ENCODE peak calls at places on chromosomes 3 and 15, in four cellular contexts. V, K, E and J are unnamed samples.

GRCh38 chr15:24862726-24863521 is 91.9 kb upstream of the SNRPN start:
- DNase-seq in V (no peak), K (peak; percentile 46), E (no peak), J (no peak)

GRCh38 chr15:65085990-65086679 is 9.6 kb downstream of the KBTBD13 start:
- DNase-seq in V (peak; percentile 58), K (peak; percentile 52), E (no peak), J (peak; percentile 20)

GRCh38 chr15:67504796-67505195 is 16.1 kb upstream of the C15orf61 start:
- DNase-seq in V (no peak), K (no peak), E (no peak), J (no peak)

GRCh38 chr3:1007890-1008289 is 84.9 kb upstream of the CNTN6 start:
- DNase-seq in V (no peak), K (peak; percentile 1), E (no peak), J (no peak)

GRCh38 chr15:56677271-56677670 is 56.0 kb downstream of the ZNF280D start:
- DNase-seq in V (no peak), K (no peak), E (no peak), J (no peak)

GRCh38 chr3:15781637-15782402 is 16.0 kb downstream of the ANKRD28 start:
- DNase-seq in V (no peak), K (peak; percentile 54), E (no peak), J (no peak)

GRCh38 chr15:71357357-71357756 is 242.1 kb downstream of the THSD4 start:
- DNase-seq in V (no peak), K (no peak), E (no peak), J (no peak)

GRCh38 chr3:100533176-100533575 is 40.8 kb downstream of the TMEM45A start:
- DNase-seq in V (no peak), K (no peak), E (no peak), J (no peak)

GRCh38 chr3:77052733-77053680 is 13.1 kb downstream of the ROBO2 start:
- DNase-seq in V (no peak), K (no peak), E (no peak), J (no peak)

GRCh38 chr3:100802126-100802525 is 92.8 kb downstream of the TFG start:
- DNase-seq in V (no peak), K (peak; percentile 48), E (no peak), J (no peak)

GRCh38 chr15:65476942-65477341 is 40.5 kb downstream of the DPP8 start:
- DNase-seq in V (no peak), K (peak; percentile 2), E (no peak), J (no peak)

GRCh38 chr15:63057454-63058335 is 15.1 kb downstream of the TPM1 start:
- DNase-seq in V (no peak), K (no peak), E (no peak), J (no peak)

GRCh38 chr3:58411036-58411435 is 22.6 kb downstream of the PDHB start:
- DNase-seq in V (no peak), K (peak; percentile 30), E (no peak), J (no peak)

GRCh38 chr15:91465696-91466095 is 365.6 kb downstream of the SV2B start:
- DNase-seq in V (no peak), K (peak; percentile 70), E (no peak), J (no peak)

GRCh38 chr3:32422943-32423342 is 31.3 kb downstream of the CMTM7 start:
- DNase-seq in V (no peak), K (no peak), E (no peak), J (no peak)

GRCh38 chr3:67228136-67228535 is 230.0 kb downstream of the KBTBD8 start:
- DNase-seq in V (no peak), K (no peak), E (no peak), J (no peak)

GRCh38 chr15:46442196-46442595 is 807.4 kb downstream of the SQOR start:
- DNase-seq in V (peak; percentile 10), K (no peak), E (no peak), J (no peak)

GRCh38 chr15:74889390-74889881 is 406 bp upstream of the MPI start:
- DNase-seq in V (peak; percentile 50), K (no peak), E (no peak), J (no peak)

GRCh38 chr15:69636516-69636915 is 183.9 kb downstream of the RPLP1 start:
- DNase-seq in V (no peak), K (no peak), E (no peak), J (no peak)

GRCh38 chr3:41684802-41685740 is 276.8 kb downstream of the ULK4 start:
- DNase-seq in V (peak; percentile 8), K (peak; percentile 27), E (no peak), J (no peak)

GRCh38 chr3:152241142-152242067 is 27.3 kb upstream of the MBNL1 start:
- DNase-seq in V (no peak), K (no peak), E (no peak), J (no peak)

GRCh38 chr3:55608266-55608937 is 121.3 kb upstream of the WNT5A start:
- DNase-seq in V (no peak), K (no peak), E (no peak), J (no peak)

GRCh38 chr3:55605837-55606236 is 118.7 kb upstream of the WNT5A start:
- DNase-seq in V (no peak), K (no peak), E (no peak), J (no peak)

GRCh38 chr3:55607844-55608243 is 120.7 kb upstream of the WNT5A start:
- DNase-seq in V (no peak), K (no peak), E (no peak), J (no peak)

GRCh38 chr3:55607175-55607574 is 120.1 kb upstream of the WNT5A start:
- DNase-seq in V (no peak), K (no peak), E (no peak), J (no peak)

DNA sequence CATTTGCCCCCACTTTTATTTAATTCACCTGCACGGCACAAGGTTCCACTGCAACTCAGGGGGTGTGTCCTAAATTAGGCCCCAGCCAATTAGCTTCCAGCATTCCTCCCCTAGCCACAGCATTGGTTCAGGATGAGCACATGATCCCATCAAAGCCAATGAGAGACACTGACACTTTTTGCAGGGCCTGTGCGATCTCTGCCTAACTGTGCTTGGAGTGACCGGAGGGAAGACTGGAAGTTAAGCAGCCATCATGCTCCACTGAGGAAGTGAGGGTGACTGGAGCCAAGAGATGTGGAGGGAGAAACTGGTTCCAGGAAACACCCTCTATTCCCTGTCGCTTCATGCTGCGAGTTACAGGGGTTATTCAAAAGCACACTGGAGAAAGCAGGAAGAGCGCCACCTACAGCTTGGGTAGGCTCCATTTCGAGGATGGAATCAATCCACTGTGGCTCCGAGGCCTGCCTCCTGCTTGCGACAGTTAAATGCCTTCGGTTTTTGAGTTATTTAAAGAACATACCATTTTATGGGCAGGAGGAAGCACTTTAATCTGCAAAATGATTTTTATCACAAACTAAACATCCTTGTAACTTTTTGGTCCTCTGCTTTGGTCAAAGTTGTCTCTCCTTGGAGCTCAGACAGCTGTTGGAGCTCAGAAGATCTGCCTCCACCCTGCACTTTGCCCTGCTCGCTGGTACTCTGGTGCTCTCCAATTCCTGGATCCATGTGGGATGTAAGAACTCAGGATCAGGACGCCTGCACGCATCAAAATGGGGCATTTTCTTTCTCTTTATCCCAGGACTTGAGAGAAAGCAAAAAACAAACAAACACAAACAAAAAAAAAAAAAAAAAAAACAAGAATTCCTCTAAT is 122.4 kb upstream of the WNT5A start:
- DNase-seq in V (no peak), K (no peak), E (no peak), J (peak; percentile 17)
- TF ChIP-seq CTCF in V (no peak), K (no peak), E (no peak), J (peak; percentile 62)

GRCh38 chr3:11438636-11439035 is 166.4 kb downstream of the ATG7 start:
- DNase-seq in V (no peak), K (no peak), E (no peak), J (no peak)
- TF ChIP-seq CTCF in V (no peak), K (no peak), E (no peak), J (no peak)

DNA sequence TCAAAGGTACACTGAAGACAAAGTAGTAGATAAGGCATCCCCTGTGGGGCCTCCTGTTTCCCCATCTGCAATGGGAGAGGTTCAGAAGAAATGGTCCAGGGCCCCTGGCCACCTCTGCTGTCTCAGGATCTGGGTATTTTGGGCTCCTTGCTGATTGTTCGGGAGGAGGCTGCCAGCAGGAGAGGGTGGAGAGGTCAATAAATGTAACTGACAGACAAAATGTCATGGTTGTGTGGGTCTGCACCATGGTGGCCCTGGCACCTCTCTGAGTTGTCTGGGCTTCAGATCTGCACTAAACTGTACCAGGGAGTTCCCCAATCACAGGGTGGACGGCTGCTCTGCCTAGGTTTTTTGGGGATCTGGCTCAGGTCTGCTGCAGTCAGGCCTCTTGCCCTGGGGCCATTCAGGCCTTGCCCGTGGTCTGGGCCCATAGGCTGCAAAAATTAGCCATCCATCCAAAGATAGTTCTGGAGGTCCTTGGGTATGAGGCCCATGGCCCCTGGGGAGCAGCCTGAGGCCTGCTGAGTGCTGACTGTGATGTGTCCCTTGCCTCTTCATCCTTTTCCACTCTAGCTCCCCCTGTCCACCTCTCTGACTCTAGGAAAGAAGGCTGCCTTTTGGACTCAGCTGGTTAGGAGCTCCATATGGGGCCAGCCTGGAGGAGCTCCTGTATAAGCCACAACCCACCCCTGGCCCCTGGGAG is 7.5 kb downstream of the NBEAL2 start:
- DNase-seq in V (no peak), K (no peak), E (no peak), J (no peak)
- TF ChIP-seq CTCF in V (no peak), K (no peak), E (no peak), J (no peak)

GRCh38 chr3:51353566-51354140 is 31.4 kb upstream of the MANF start:
- DNase-seq in V (no peak), K (no peak), E (no peak), J (no peak)
- TF ChIP-seq CTCF in V (no peak), K (no peak), E (no peak), J (no peak)

DNA sequence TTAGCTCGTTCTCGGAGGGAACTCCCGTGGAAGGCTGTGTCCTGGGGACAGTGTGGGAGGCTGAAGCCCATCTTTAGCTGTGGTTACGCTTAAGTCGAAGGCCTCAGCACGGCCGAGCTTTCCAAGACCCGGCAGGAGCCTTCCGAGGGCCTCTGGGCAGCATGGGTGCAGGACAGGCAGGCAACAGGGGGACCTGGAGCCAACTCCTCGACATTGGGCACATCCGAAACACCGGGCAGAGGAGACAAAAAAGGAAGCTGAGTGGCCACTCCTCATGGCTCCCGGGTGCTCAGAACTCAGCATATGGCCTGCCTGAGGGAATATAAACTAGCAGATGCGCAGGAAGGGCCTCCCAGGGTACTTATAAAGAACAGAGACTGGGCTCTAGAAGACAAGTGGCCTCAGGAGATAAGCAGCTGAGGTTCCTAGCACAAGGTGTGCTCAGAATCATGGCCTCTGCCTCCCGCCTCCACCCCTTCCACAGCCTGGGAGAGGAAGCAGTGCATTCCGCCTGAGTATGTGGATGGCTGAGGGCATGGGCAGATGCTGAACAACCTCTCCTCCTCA is 34.1 kb downstream of the ABTB1 start:
- DNase-seq in V (no peak), K (no peak), E (no peak), J (no peak)
- TF ChIP-seq CTCF in V (no peak), K (no peak), E (no peak), J (no peak)

GRCh38 chr3:128011140-128011539 is 41.1 kb upstream of the SEC61A1 start:
- DNase-seq in V (peak; percentile 78), K (peak; percentile 86), E (no peak), J (peak; percentile 13)
- TF ChIP-seq CTCF in V (peak; percentile 46), K (peak; percentile 70), E (no peak), J (peak; percentile 72)

DNA sequence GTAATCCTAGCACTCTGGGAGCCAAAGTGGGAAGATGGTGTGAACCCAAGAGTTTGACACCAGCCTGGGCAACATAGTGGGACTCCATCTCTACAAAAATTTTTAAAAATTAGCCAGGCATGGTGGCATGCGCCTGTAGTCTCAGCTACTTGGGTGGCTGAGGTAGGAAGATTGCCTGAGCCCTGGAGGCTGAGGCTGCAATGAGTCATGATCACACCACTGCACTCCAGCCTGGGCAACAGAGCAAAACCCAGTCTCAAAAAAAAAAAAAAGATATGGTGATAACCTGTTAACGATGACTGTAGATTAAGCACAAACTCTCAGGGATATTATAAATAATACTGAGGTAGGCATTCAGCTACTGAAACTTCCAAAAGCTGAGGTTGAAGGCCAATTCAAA is 107.5 kb downstream of the SLC49A4 start:
- DNase-seq in V (no peak), K (peak; percentile 77), E (no peak), J (no peak)
- TF ChIP-seq CTCF in V (no peak), K (no peak), E (no peak), J (no peak)